ENCODE peak calls at places on chromosomes 16 and 17, in five cellular contexts. K is T-helper 1 cell, Q is LoVo, N is HEK293T, P is trophoblast cell. I is an unnamed sample.

GRCh38 chr17:13638855-13639458 is 37.2 kb upstream of the HS3ST3A1 start:
- DNase-seq in K (no peak), Q (no peak), N (no peak), P (peak), I (no peak)

GRCh38 chr16:9536905-9537304 is 445.5 kb downstream of the HAPSTR1 start:
- DNase-seq in K (no peak), Q (no peak), N (no peak), P (no peak), I (no peak)

GRCh38 chr17:48459070-48459469 is 29.1 kb upstream of the SKAP1 start:
- DNase-seq in K (no peak), Q (no peak), N (no peak), P (no peak), I (no peak)

GRCh38 chr16:87404764-87405625 is 12.9 kb downstream of the MAP1LC3B start:
- DNase-seq in K (no peak), Q (no peak), N (no peak), P (peak), I (no peak)

GRCh38 chr16:27315333-27316037 is 1.7 kb downstream of the IL4R start:
- DNase-seq in K (peak), Q (no peak), N (no peak), P (peak), I (no peak)

GRCh38 chr17:80376531-80376930 is 38.4 kb upstream of the ENDOV start:
- DNase-seq in K (no peak), Q (no peak), N (no peak), P (no peak), I (no peak)

GRCh38 chr17:70956731-70957130 is 787.4 kb downstream of the KCNJ2 start:
- DNase-seq in K (no peak), Q (no peak), N (no peak), P (no peak), I (no peak)

GRCh38 chr17:7308625-7309433 is 1.4 kb downstream of the EIF5A start:
- DNase-seq in K (peak), Q (peak), N (peak), P (peak), I (peak)

GRCh38 chr16:71250461-71251232 is 20.1 kb upstream of the HYDIN start:
- DNase-seq in K (no peak), Q (no peak), N (no peak), P (no peak), I (no peak)

GRCh38 chr16:53998024-53998810 is 288.4 kb downstream of the IRX3 start:
- DNase-seq in K (no peak), Q (no peak), N (no peak), P (no peak), I (no peak)

GRCh38 chr16:77273-77806 is 685 bp upstream of the MPG start:
- DNase-seq in K (peak), Q (peak), N (peak), P (peak), I (no peak)

GRCh38 chr17:74893936-74894671 is 671 bp upstream of the FADS6 start:
- DNase-seq in K (no peak), Q (no peak), N (no peak), P (no peak), I (no peak)

GRCh38 chr16:69171325-69172095 is 15.5 kb upstream of the SNTB2 start:
- DNase-seq in K (no peak), Q (no peak), N (no peak), P (no peak), I (no peak)

GRCh38 chr17:49570540-49571242 is 5.0 kb upstream of the NXPH3 start:
- DNase-seq in K (no peak), Q (no peak), N (no peak), P (no peak), I (no peak)